ENCODE peak calls at places on chromosomes 6 and 20, in four cellular contexts. One of them, this sample, is unnamed.

GRCh38 chr6:43254138-43254817 is 11.0 kb downstream of the TTBK1 start:
- DNase-seq in neural progenitor cell: no peak
- DNase-seq in HCT116: no peak
- DNase-seq in GM23338: no peak
- DNase-seq in this sample: no peak

GRCh38 chr6:139852067-139852466 is 477.6 kb upstream of the CITED2 start:
- DNase-seq in GM23338: no peak
- DNase-seq in HCT116: no peak
- DNase-seq in neural progenitor cell: no peak
- DNase-seq in this sample: no peak

GRCh38 chr6:124119591-124119990 is 315.9 kb downstream of the NKAIN2 start:
- DNase-seq in neural progenitor cell: peak
- DNase-seq in GM23338: no peak
- DNase-seq in HCT116: no peak
- DNase-seq in this sample: no peak

GRCh38 chr20:25254986-25255680 is 7.2 kb downstream of the PYGB start:
- DNase-seq in HCT116: no peak
- DNase-seq in GM23338: no peak
- DNase-seq in neural progenitor cell: no peak
- DNase-seq in this sample: no peak

GRCh38 chr20:20547221-20547875 is 165.1 kb downstream of the RALGAPA2 start:
- DNase-seq in GM23338: no peak
- DNase-seq in HCT116: no peak
- DNase-seq in neural progenitor cell: no peak
- DNase-seq in this sample: peak

GRCh38 chr6:43758617-43759050 is 11.4 kb upstream of the VEGFA start:
- DNase-seq in HCT116: no peak
- DNase-seq in neural progenitor cell: peak
- DNase-seq in GM23338: peak
- DNase-seq in this sample: no peak

GRCh38 chr20:20780127-20780822 is 67.8 kb upstream of the RALGAPA2 start:
- DNase-seq in GM23338: peak
- DNase-seq in HCT116: no peak
- DNase-seq in neural progenitor cell: no peak
- DNase-seq in this sample: peak

GRCh38 chr6:158185729-158186456 is 17.7 kb downstream of the GTF2H5 start:
- DNase-seq in GM23338: no peak
- DNase-seq in neural progenitor cell: no peak
- DNase-seq in HCT116: no peak
- DNase-seq in this sample: no peak

GRCh38 chr20:48313346-48313745 is 514.5 kb downstream of the PREX1 start:
- DNase-seq in HCT116: no peak
- DNase-seq in neural progenitor cell: no peak
- DNase-seq in GM23338: no peak
- DNase-seq in this sample: no peak

GRCh38 chr6:144824018-144824417 is 538.9 kb downstream of the UTRN start:
- DNase-seq in HCT116: no peak
- DNase-seq in GM23338: no peak
- DNase-seq in neural progenitor cell: peak
- DNase-seq in this sample: no peak

GRCh38 chr6:127737009-127737486 is 160.1 kb downstream of the C6orf58 start:
- DNase-seq in neural progenitor cell: peak
- DNase-seq in HCT116: peak
- DNase-seq in GM23338: peak
- DNase-seq in this sample: peak

GRCh38 chr6:144305985-144306384 is 20.9 kb downstream of the UTRN start:
- DNase-seq in GM23338: no peak
- DNase-seq in HCT116: no peak
- DNase-seq in neural progenitor cell: no peak
- DNase-seq in this sample: no peak

GRCh38 chr6:138215071-138215470 is 3.2 kb downstream of the PBOV1 start:
- DNase-seq in neural progenitor cell: no peak
- DNase-seq in HCT116: no peak
- DNase-seq in GM23338: no peak
- DNase-seq in this sample: no peak

GRCh38 chr6:24569811-24570210 is 75.0 kb downstream of the ALDH5A1 start:
- DNase-seq in GM23338: no peak
- DNase-seq in HCT116: no peak
- DNase-seq in neural progenitor cell: no peak
- DNase-seq in this sample: no peak

GRCh38 chr6:89640804-89641203 is 2.3 kb upstream of the LYRM2 start:
- DNase-seq in HCT116: no peak
- DNase-seq in neural progenitor cell: no peak
- DNase-seq in GM23338: peak
- DNase-seq in this sample: no peak

GRCh38 chr6:114087496-114087895 is 116.5 kb upstream of the HDAC2 start:
- DNase-seq in neural progenitor cell: no peak
- DNase-seq in HCT116: no peak
- DNase-seq in GM23338: no peak
- DNase-seq in this sample: no peak

GRCh38 chr6:35731736-35732532 is 4.9 kb upstream of the ARMC12 start:
- DNase-seq in GM23338: peak
- DNase-seq in neural progenitor cell: peak
- DNase-seq in HCT116: no peak
- DNase-seq in this sample: peak

GRCh38 chr6:148530394-148530923 is 187.8 kb downstream of the SASH1 start:
- DNase-seq in GM23338: peak
- DNase-seq in HCT116: no peak
- DNase-seq in neural progenitor cell: no peak
- DNase-seq in this sample: peak

GRCh38 chr6:18280084-18280483 is 15.8 kb upstream of the DEK start:
- DNase-seq in neural progenitor cell: peak
- DNase-seq in GM23338: no peak
- DNase-seq in HCT116: no peak
- DNase-seq in this sample: no peak

DNA sequence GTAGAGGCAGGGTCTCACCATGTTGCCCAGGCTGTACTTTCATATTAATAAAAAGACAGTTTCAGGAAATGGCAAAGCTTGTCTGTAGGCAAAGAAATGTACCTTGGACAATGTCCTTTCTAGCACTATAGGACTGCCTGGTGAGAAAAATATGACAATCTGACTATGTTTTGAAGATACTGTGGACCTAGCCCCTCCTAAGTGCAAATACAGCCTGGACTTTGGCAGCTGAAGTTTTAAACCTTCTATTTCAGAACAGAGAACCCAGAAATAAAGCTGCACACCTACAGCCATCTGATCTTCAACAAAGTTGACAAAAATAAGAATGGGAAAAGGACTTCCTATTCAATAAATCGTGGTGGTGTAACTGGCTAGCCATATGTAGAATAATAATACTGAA is 18.9 kb upstream of the IL17A start:
- DNase-seq in neural progenitor cell: no peak
- DNase-seq in HCT116: no peak
- DNase-seq in GM23338: no peak
- DNase-seq in this sample: no peak
- TF ChIP-seq EZH2phosphoT487 in neural progenitor cell: no peak
- TF ChIP-seq EZH2phosphoT487 in HCT116: no peak
- TF ChIP-seq EZH2phosphoT487 in GM23338: no peak
- TF ChIP-seq EZH2phosphoT487 in this sample: no peak

DNA sequence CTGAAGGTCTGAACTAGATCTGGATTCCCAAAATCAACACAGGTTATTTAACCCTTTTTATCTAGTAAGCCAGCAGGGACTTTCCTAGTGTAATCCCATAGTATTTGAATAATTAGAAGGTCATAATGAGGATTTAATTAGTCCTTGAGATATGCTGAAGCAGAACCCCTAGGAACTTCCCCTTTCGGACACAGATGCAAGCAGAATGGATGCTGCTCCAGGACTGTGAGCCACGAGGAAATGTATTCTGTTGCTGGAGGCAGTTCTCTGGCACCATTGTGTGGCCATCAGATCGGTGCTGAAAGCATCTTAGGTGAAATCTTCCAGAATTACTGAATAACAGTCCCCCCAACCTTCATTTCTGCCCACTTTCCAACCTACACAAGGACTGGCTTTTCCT is 206.9 kb downstream of the TMEM242 start:
- DNase-seq in HCT116: no peak
- DNase-seq in GM23338: no peak
- DNase-seq in neural progenitor cell: peak
- DNase-seq in this sample: no peak
- TF ChIP-seq EZH2phosphoT487 in HCT116: no peak
- TF ChIP-seq EZH2phosphoT487 in GM23338: no peak
- TF ChIP-seq EZH2phosphoT487 in neural progenitor cell: no peak
- TF ChIP-seq EZH2phosphoT487 in this sample: no peak

GRCh38 chr20:2688041-2688591 is 4.5 kb upstream of the EBF4 start:
- DNase-seq in HCT116: peak
- DNase-seq in GM23338: peak
- DNase-seq in neural progenitor cell: peak
- DNase-seq in this sample: peak
- TF ChIP-seq EZH2phosphoT487 in HCT116: no peak
- TF ChIP-seq EZH2phosphoT487 in GM23338: no peak
- TF ChIP-seq EZH2phosphoT487 in neural progenitor cell: peak
- TF ChIP-seq EZH2phosphoT487 in this sample: no peak

DNA sequence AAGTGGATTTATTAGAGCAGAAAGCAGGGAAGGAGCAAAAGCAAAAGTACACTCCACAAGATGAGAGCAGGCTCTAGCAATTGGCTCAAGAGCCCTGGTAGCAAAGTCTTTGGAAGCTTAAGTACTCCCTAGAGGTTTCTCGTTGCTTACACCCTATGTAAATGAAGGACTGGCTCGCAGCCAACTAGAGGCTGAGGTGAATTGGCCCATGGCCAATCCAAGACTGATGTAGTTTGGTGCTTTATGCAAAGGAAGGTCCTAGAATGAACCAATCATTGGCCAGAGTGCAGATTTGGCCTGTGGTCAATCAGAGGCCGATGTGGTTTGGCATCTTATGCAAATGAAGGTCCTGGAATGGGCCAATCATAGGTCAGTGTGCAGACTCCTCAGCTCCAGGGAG is 191.3 kb upstream of the ARID1B start:
- DNase-seq in neural progenitor cell: no peak
- DNase-seq in HCT116: no peak
- DNase-seq in GM23338: no peak
- DNase-seq in this sample: no peak
- TF ChIP-seq EZH2phosphoT487 in neural progenitor cell: no peak
- TF ChIP-seq EZH2phosphoT487 in HCT116: no peak
- TF ChIP-seq EZH2phosphoT487 in GM23338: no peak
- TF ChIP-seq EZH2phosphoT487 in this sample: no peak

GRCh38 chr6:15897063-15897934 is 231.6 kb upstream of the MYLIP start:
- DNase-seq in GM23338: peak
- DNase-seq in HCT116: no peak
- DNase-seq in neural progenitor cell: no peak
- DNase-seq in this sample: peak

GRCh38 chr6:15894973-15895858 is 232.4 kb upstream of the DTNBP1 start:
- DNase-seq in GM23338: peak
- DNase-seq in neural progenitor cell: no peak
- DNase-seq in HCT116: no peak
- DNase-seq in this sample: no peak

GRCh38 chr6:15888798-15889772 is 226.3 kb upstream of the DTNBP1 start:
- DNase-seq in GM23338: no peak
- DNase-seq in HCT116: no peak
- DNase-seq in neural progenitor cell: no peak
- DNase-seq in this sample: no peak

GRCh38 chr6:15892369-15892768 is 229.5 kb upstream of the DTNBP1 start:
- DNase-seq in neural progenitor cell: no peak
- DNase-seq in GM23338: no peak
- DNase-seq in HCT116: no peak
- DNase-seq in this sample: no peak

GRCh38 chr6:15893556-15894253 is 230.9 kb upstream of the DTNBP1 start:
- DNase-seq in HCT116: peak
- DNase-seq in neural progenitor cell: peak
- DNase-seq in GM23338: peak
- DNase-seq in this sample: peak
- TF ChIP-seq EZH2phosphoT487 in HCT116: no peak
- TF ChIP-seq EZH2phosphoT487 in neural progenitor cell: no peak
- TF ChIP-seq EZH2phosphoT487 in GM23338: no peak
- TF ChIP-seq EZH2phosphoT487 in this sample: no peak

DNA sequence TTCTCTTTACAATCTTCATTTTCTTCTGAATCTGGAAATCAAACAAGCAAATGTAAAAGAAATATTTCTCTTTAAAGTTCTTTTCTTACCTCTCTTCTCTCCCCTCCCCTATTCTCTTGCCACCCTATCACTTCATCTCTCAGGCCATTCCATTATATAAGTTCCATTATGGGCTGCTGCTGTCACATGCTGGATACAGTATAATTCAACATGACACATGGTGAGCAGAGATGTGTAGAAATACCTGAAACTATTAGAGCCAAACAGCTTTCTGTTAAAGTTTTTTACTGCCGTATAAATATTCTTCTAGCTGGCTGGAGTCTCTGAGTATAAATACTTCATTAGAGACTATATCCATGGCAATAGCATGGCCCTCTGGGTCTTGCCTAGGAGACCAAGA is 139.5 kb downstream of the TFAP2B start:
- DNase-seq in neural progenitor cell: no peak
- DNase-seq in GM23338: no peak
- DNase-seq in HCT116: no peak
- DNase-seq in this sample: no peak
- TF ChIP-seq EZH2phosphoT487 in neural progenitor cell: no peak
- TF ChIP-seq EZH2phosphoT487 in GM23338: no peak
- TF ChIP-seq EZH2phosphoT487 in HCT116: no peak
- TF ChIP-seq EZH2phosphoT487 in this sample: no peak

GRCh38 chr6:25714765-25715164 is 39.8 kb upstream of the SLC17A4 start:
- DNase-seq in HCT116: no peak
- DNase-seq in GM23338: no peak
- DNase-seq in neural progenitor cell: no peak
- DNase-seq in this sample: no peak
- TF ChIP-seq EZH2phosphoT487 in HCT116: no peak
- TF ChIP-seq EZH2phosphoT487 in GM23338: no peak
- TF ChIP-seq EZH2phosphoT487 in neural progenitor cell: no peak
- TF ChIP-seq EZH2phosphoT487 in this sample: no peak

GRCh38 chr6:137214931-137215330 is 4.3 kb downstream of the IFNGR1 start:
- DNase-seq in neural progenitor cell: no peak
- DNase-seq in HCT116: no peak
- DNase-seq in GM23338: no peak
- DNase-seq in this sample: no peak

GRCh38 chr6:137213331-137213740 is 5.8 kb downstream of the IFNGR1 start:
- DNase-seq in GM23338: no peak
- DNase-seq in HCT116: no peak
- DNase-seq in neural progenitor cell: no peak
- DNase-seq in this sample: no peak

GRCh38 chr6:137211910-137212309 is 7.3 kb downstream of the IFNGR1 start:
- DNase-seq in GM23338: no peak
- DNase-seq in HCT116: no peak
- DNase-seq in neural progenitor cell: no peak
- DNase-seq in this sample: no peak

GRCh38 chr6:137216106-137216505 is 3.1 kb downstream of the IFNGR1 start:
- DNase-seq in GM23338: no peak
- DNase-seq in neural progenitor cell: no peak
- DNase-seq in HCT116: no peak
- DNase-seq in this sample: no peak

DNA sequence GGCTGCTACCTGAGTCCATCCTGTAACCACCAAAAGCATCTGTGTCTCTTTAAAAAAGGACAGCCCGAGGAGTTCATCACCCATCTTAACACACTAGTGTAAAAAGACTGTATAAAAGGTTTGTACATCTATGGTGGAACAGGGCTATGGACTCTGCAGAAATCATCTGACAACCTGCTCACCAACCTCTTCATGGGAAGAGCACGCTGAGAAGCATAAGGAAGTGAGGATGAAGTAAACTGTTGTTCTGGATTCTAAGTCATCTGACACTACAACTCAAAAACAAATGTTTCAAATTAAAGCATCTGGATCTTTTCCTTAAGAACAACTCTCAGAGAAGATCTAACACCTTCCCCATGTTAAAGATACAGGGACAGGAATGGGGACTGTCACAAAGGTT is 5.4 kb downstream of the IFNGR1 start:
- DNase-seq in GM23338: no peak
- DNase-seq in neural progenitor cell: no peak
- DNase-seq in HCT116: no peak
- DNase-seq in this sample: no peak
- TF ChIP-seq EZH2phosphoT487 in GM23338: no peak
- TF ChIP-seq EZH2phosphoT487 in neural progenitor cell: no peak
- TF ChIP-seq EZH2phosphoT487 in HCT116: no peak
- TF ChIP-seq EZH2phosphoT487 in this sample: no peak